ENCODE peak calls at places on chromosome 12, in six cellular contexts. H, I, J, N, E and T are unnamed samples.
A peak's percentile ranks its signal among the peaks of the same experiment; 100 is the strongest.

GRCh38 chr12:52236386-52237050 is 3.5 kb downstream of the KRT7 start:
- DNase-seq in H (no peak), I (no peak), J (no peak), N (no peak), E (no peak), T (no peak)

GRCh38 chr12:109732321-109733305 is 19.0 kb downstream of the FAM222A start:
- DNase-seq in H (no peak), E (no peak), N (no peak), I (no peak), J (no peak), T (no peak)

GRCh38 chr12:109130755-109131521 is 14.6 kb downstream of the ACACB start:
- DNase-seq in J (no peak), H (no peak), I (no peak), E (no peak), N (peak; percentile 84), T (no peak)

GRCh38 chr12:41932470-41932991 is 212.1 kb downstream of the GXYLT1 start:
- DNase-seq in E (peak; percentile 100), J (no peak), N (peak; percentile 71), H (no peak), I (peak; percentile 97), T (peak; percentile 53)

GRCh38 chr12:90253142-90253541 is 544.5 kb upstream of the ATP2B1 start:
- DNase-seq in J (no peak), H (no peak), E (no peak), I (no peak), N (no peak), T (no peak)

GRCh38 chr12:70744133-70744532 is 106.9 kb upstream of the PTPRB start:
- DNase-seq in I (no peak), J (no peak), E (no peak), H (no peak), N (no peak), T (no peak)

GRCh38 chr12:110102255-110102654 is 21.9 kb upstream of the IFT81 start:
- DNase-seq in H (no peak), N (no peak), J (peak; percentile 71), I (no peak), E (peak; percentile 37), T (no peak)

GRCh38 chr12:67364228-67364627 is 95.1 kb downstream of the CAND1 start:
- DNase-seq in H (no peak), J (no peak), E (no peak), N (no peak), I (no peak), T (no peak)

GRCh38 chr12:18887368-18887767 is 149.4 kb downstream of the CAPZA3 start:
- DNase-seq in N (no peak), E (no peak), I (no peak), H (no peak), J (no peak), T (no peak)

GRCh38 chr12:132522586-132523380 is 32.8 kb downstream of the FBRSL1 start:
- DNase-seq in I (no peak), J (no peak), E (no peak), H (no peak), N (no peak), T (no peak)

GRCh38 chr12:130335517-130336392 is 1.9 kb upstream of the PIWIL1 start:
- DNase-seq in I (peak; percentile 64), J (peak; percentile 33), N (peak; percentile 46), E (peak; percentile 77), H (no peak), T (peak; percentile 70)

GRCh38 chr12:88207921-88208640 is 66.0 kb downstream of the TMTC3 start:
- DNase-seq in E (no peak), H (no peak), J (no peak), N (no peak), I (no peak), T (no peak)

GRCh38 chr12:58395470-58395869 is 454.1 kb downstream of the ATP23 start:
- DNase-seq in E (no peak), J (peak; percentile 90), I (no peak), H (no peak), N (no peak), T (no peak)

GRCh38 chr12:65675141-65675621 is 149.1 kb upstream of the HMGA2 start:
- DNase-seq in H (no peak), I (no peak), J (no peak), N (no peak), E (no peak), T (no peak)

GRCh38 chr12:65891219-65891618 is 66.9 kb downstream of the HMGA2 start:
- DNase-seq in I (no peak), N (no peak), H (no peak), E (no peak), J (peak; percentile 36), T (no peak)

GRCh38 chr12:6267007-6267721 is 43.3 kb upstream of the PLEKHG6 start:
- DNase-seq in H (no peak), J (peak; percentile 18), N (no peak), I (no peak), E (no peak), T (no peak)

GRCh38 chr12:46933947-46934346 is 108.2 kb upstream of the SLC38A4 start:
- DNase-seq in J (no peak), N (no peak), I (peak; percentile 32), E (no peak), H (no peak), T (peak; percentile 18)

GRCh38 chr12:27779416-27779815 is 617 bp upstream of the KLHL42 start:
- DNase-seq in H (no peak), I (no peak), E (no peak), J (no peak), N (no peak), T (no peak)

GRCh38 chr12:88247241-88247643 is 105.1 kb downstream of the TMTC3 start:
- DNase-seq in I (no peak), H (no peak), J (peak; percentile 90), N (no peak), E (no peak), T (no peak)

GRCh38 chr12:19082365-19082911 is 47.1 kb upstream of the PLEKHA5 start:
- DNase-seq in H (no peak), I (no peak), J (no peak), N (no peak), E (no peak), T (no peak)

GRCh38 chr12:25200703-25201102 is 5.7 kb downstream of the ETFRF1 start:
- DNase-seq in H (no peak), E (no peak), J (peak; percentile 26), I (no peak), N (no peak), T (no peak)

GRCh38 chr12:78293039-78293686 is 462.5 kb downstream of the NAV3 start:
- DNase-seq in I (no peak), N (no peak), J (no peak), E (no peak), H (no peak), T (no peak)

GRCh38 chr12:42420385-42420784 is 94.4 kb downstream of the PPHLN1 start:
- DNase-seq in N (no peak), H (no peak), I (no peak), J (no peak), E (no peak), T (no peak)

GRCh38 chr12:104758771-104759170 is 199.3 kb downstream of the SLC41A2 start:
- DNase-seq in E (no peak), J (no peak), I (no peak), N (no peak), H (no peak), T (no peak)

GRCh38 chr12:52156757-52157565 is 34.9 kb downstream of the KRT80 start:
- DNase-seq in H (peak; percentile 51), N (peak; percentile 77), I (peak; percentile 72), J (peak; percentile 18), E (peak; percentile 58), T (peak; percentile 42)

GRCh38 chr12:27123642-27124041 is 41.3 kb upstream of the C12orf71 start:
- DNase-seq in H (no peak), I (no peak), N (no peak), E (no peak), J (no peak), T (no peak)

GRCh38 chr12:130156652-130157275 is 5.5 kb upstream of the FZD10 start:
- DNase-seq in N (no peak), E (no peak), H (no peak), J (no peak), I (no peak), T (no peak)

GRCh38 chr12:68623984-68624383 is 13.3 kb downstream of the RAP1B start:
- DNase-seq in J (no peak), I (no peak), H (no peak), E (no peak), N (no peak), T (no peak)

GRCh38 chr12:50315803-50316202 is 32.5 kb upstream of the LIMA1 start:
- DNase-seq in N (no peak), H (no peak), E (no peak), J (no peak), I (no peak), T (no peak)

GRCh38 chr12:53424626-53425514 is 1.2 kb downstream of the AMHR2 start:
- DNase-seq in J (no peak), N (no peak), E (no peak), H (no peak), I (no peak), T (no peak)